ENCODE peak calls at places on chromosome 19, in nine cellular contexts. One of them, this sample, is unnamed.

GRCh38 chr19:3543150-3544053 is 4.4 kb downstream of the TEKTIP1 start:
- DNase-seq in Daoy: no peak
- DNase-seq in AG09319: no peak
- DNase-seq in NCI-H1048: no peak
- DNase-seq in body of pancreas: no peak
- DNase-seq in foreskin fibroblast: no peak
- DNase-seq in fibroblast of the aortic adventitia: no peak
- DNase-seq in neural crest cell: no peak
- DNase-seq in NCI-H774: no peak
- DNase-seq in this sample: no peak

GRCh38 chr19:18046066-18046718 is 38.2 kb downstream of the ARRDC2 start:
- DNase-seq in Daoy: peak; percentile 95
- DNase-seq in AG09319: no peak
- DNase-seq in NCI-H1048: no peak
- DNase-seq in body of pancreas: no peak
- DNase-seq in foreskin fibroblast: peak; percentile 84
- DNase-seq in fibroblast of the aortic adventitia: peak; percentile 65
- DNase-seq in neural crest cell: no peak
- DNase-seq in NCI-H774: no peak
- DNase-seq in this sample: peak; percentile 27

GRCh38 chr19:33686246-33686645 is 64.5 kb downstream of the CHST8 start:
- DNase-seq in Daoy: no peak
- DNase-seq in AG09319: no peak
- DNase-seq in NCI-H1048: no peak
- DNase-seq in body of pancreas: no peak
- DNase-seq in foreskin fibroblast: no peak
- DNase-seq in fibroblast of the aortic adventitia: no peak
- DNase-seq in neural crest cell: no peak
- DNase-seq in NCI-H774: no peak
- DNase-seq in this sample: peak; percentile 41

GRCh38 chr19:16153582-16154336 is 10.3 kb downstream of the HSH2D start:
- DNase-seq in Daoy: no peak
- DNase-seq in AG09319: no peak
- DNase-seq in NCI-H1048: no peak
- DNase-seq in body of pancreas: no peak
- DNase-seq in foreskin fibroblast: no peak
- DNase-seq in fibroblast of the aortic adventitia: no peak
- DNase-seq in neural crest cell: no peak
- DNase-seq in NCI-H774: no peak
- DNase-seq in this sample: no peak

GRCh38 chr19:46674416-46675178 is 13.6 kb upstream of the DACT3 start:
- DNase-seq in Daoy: peak; percentile 42
- DNase-seq in AG09319: no peak
- DNase-seq in NCI-H1048: peak; percentile 83
- DNase-seq in body of pancreas: no peak
- DNase-seq in foreskin fibroblast: no peak
- DNase-seq in fibroblast of the aortic adventitia: no peak
- DNase-seq in neural crest cell: no peak
- DNase-seq in NCI-H774: no peak
- DNase-seq in this sample: peak; percentile 69

GRCh38 chr19:711224-711623 is 2.5 kb downstream of the PALM start:
- DNase-seq in Daoy: no peak
- DNase-seq in AG09319: no peak
- DNase-seq in NCI-H1048: no peak
- DNase-seq in body of pancreas: no peak
- DNase-seq in foreskin fibroblast: no peak
- DNase-seq in fibroblast of the aortic adventitia: no peak
- DNase-seq in neural crest cell: no peak
- DNase-seq in NCI-H774: no peak
- DNase-seq in this sample: peak; percentile 63

GRCh38 chr19:53883231-53883661 is 1.2 kb downstream of the PRKCG start:
- DNase-seq in Daoy: no peak
- DNase-seq in AG09319: no peak
- DNase-seq in NCI-H1048: no peak
- DNase-seq in body of pancreas: no peak
- DNase-seq in foreskin fibroblast: no peak
- DNase-seq in fibroblast of the aortic adventitia: no peak
- DNase-seq in neural crest cell: no peak
- DNase-seq in NCI-H774: no peak
- DNase-seq in this sample: no peak

GRCh38 chr19:30225615-30226463 is 146.3 kb upstream of the ZNF536 start:
- DNase-seq in Daoy: peak; percentile 62
- DNase-seq in AG09319: no peak
- DNase-seq in NCI-H1048: no peak
- DNase-seq in body of pancreas: no peak
- DNase-seq in foreskin fibroblast: no peak
- DNase-seq in fibroblast of the aortic adventitia: no peak
- DNase-seq in neural crest cell: peak; percentile 6
- DNase-seq in NCI-H774: no peak
- DNase-seq in this sample: no peak

GRCh38 chr19:39937094-39937493 is 2.7 kb upstream of the FCGBP start:
- DNase-seq in Daoy: no peak
- DNase-seq in AG09319: no peak
- DNase-seq in NCI-H1048: no peak
- DNase-seq in body of pancreas: no peak
- DNase-seq in foreskin fibroblast: no peak
- DNase-seq in fibroblast of the aortic adventitia: no peak
- DNase-seq in neural crest cell: no peak
- DNase-seq in NCI-H774: no peak
- DNase-seq in this sample: no peak

GRCh38 chr19:42281175-42282035 is 12.4 kb downstream of the CIC start:
- DNase-seq in Daoy: peak; percentile 75
- DNase-seq in AG09319: no peak
- DNase-seq in NCI-H1048: peak; percentile 6
- DNase-seq in body of pancreas: peak; percentile 40
- DNase-seq in foreskin fibroblast: no peak
- DNase-seq in fibroblast of the aortic adventitia: peak; percentile 68
- DNase-seq in neural crest cell: peak; percentile 34
- DNase-seq in NCI-H774: no peak
- DNase-seq in this sample: peak; percentile 36

GRCh38 chr19:43526884-43527859 is at the start of gene ETHE1:
- DNase-seq in Daoy: peak; percentile 74
- DNase-seq in AG09319: no peak
- DNase-seq in NCI-H1048: peak; percentile 10
- DNase-seq in body of pancreas: peak; percentile 79
- DNase-seq in foreskin fibroblast: peak; percentile 58
- DNase-seq in fibroblast of the aortic adventitia: peak; percentile 48
- DNase-seq in neural crest cell: peak; percentile 76
- DNase-seq in NCI-H774: peak; percentile 60
- DNase-seq in this sample: peak; percentile 84

GRCh38 chr19:1004204-1004802 is 4.1 kb downstream of the GRIN3B start:
- DNase-seq in Daoy: no peak
- DNase-seq in AG09319: no peak
- DNase-seq in NCI-H1048: no peak
- DNase-seq in body of pancreas: no peak
- DNase-seq in foreskin fibroblast: no peak
- DNase-seq in fibroblast of the aortic adventitia: no peak
- DNase-seq in neural crest cell: no peak
- DNase-seq in NCI-H774: no peak
- DNase-seq in this sample: no peak

GRCh38 chr19:15452111-15453047 is 2.6 kb upstream of the WIZ start:
- DNase-seq in Daoy: peak; percentile 89
- DNase-seq in AG09319: peak; percentile 54
- DNase-seq in NCI-H1048: peak; percentile 59
- DNase-seq in body of pancreas: peak; percentile 86
- DNase-seq in foreskin fibroblast: peak; percentile 80
- DNase-seq in fibroblast of the aortic adventitia: peak; percentile 71
- DNase-seq in neural crest cell: peak; percentile 65
- DNase-seq in NCI-H774: peak; percentile 77
- DNase-seq in this sample: peak; percentile 40

GRCh38 chr19:9309974-9310446 is 372 bp upstream of the ZNF699 start:
- DNase-seq in Daoy: peak; percentile 93
- DNase-seq in AG09319: peak; percentile 68
- DNase-seq in NCI-H1048: peak; percentile 94
- DNase-seq in body of pancreas: peak; percentile 78
- DNase-seq in foreskin fibroblast: peak; percentile 83
- DNase-seq in fibroblast of the aortic adventitia: peak; percentile 92
- DNase-seq in neural crest cell: no peak
- DNase-seq in NCI-H774: peak; percentile 92
- DNase-seq in this sample: peak; percentile 97

GRCh38 chr19:4487572-4487971 is 15.5 kb downstream of the HDGFL2 start:
- DNase-seq in Daoy: no peak
- DNase-seq in AG09319: no peak
- DNase-seq in NCI-H1048: no peak
- DNase-seq in body of pancreas: no peak
- DNase-seq in foreskin fibroblast: no peak
- DNase-seq in fibroblast of the aortic adventitia: no peak
- DNase-seq in neural crest cell: no peak
- DNase-seq in NCI-H774: no peak
- DNase-seq in this sample: no peak

GRCh38 chr19:50719566-50719965 is at the start of gene SHANK1:
- DNase-seq in Daoy: no peak
- DNase-seq in AG09319: no peak
- DNase-seq in NCI-H1048: no peak
- DNase-seq in body of pancreas: no peak
- DNase-seq in foreskin fibroblast: no peak
- DNase-seq in fibroblast of the aortic adventitia: no peak
- DNase-seq in neural crest cell: no peak
- DNase-seq in NCI-H774: no peak
- DNase-seq in this sample: peak; percentile 33

GRCh38 chr19:16778796-16779411 is 50.3 kb upstream of the SIN3B start:
- DNase-seq in Daoy: peak; percentile 85
- DNase-seq in AG09319: peak; percentile 8
- DNase-seq in NCI-H1048: no peak
- DNase-seq in body of pancreas: no peak
- DNase-seq in foreskin fibroblast: peak; percentile 46
- DNase-seq in fibroblast of the aortic adventitia: peak; percentile 48
- DNase-seq in neural crest cell: peak; percentile 46
- DNase-seq in NCI-H774: no peak
- DNase-seq in this sample: peak; percentile 76

GRCh38 chr19:38799104-38799503 is 10.1 kb downstream of the LGALS7B start:
- DNase-seq in Daoy: no peak
- DNase-seq in AG09319: no peak
- DNase-seq in NCI-H1048: no peak
- DNase-seq in body of pancreas: no peak
- DNase-seq in foreskin fibroblast: no peak
- DNase-seq in fibroblast of the aortic adventitia: no peak
- DNase-seq in neural crest cell: no peak
- DNase-seq in NCI-H774: no peak
- DNase-seq in this sample: no peak

GRCh38 chr19:55877211-55877610 is 40.9 kb downstream of the NLRP4 start:
- DNase-seq in Daoy: no peak
- DNase-seq in AG09319: no peak
- DNase-seq in NCI-H1048: no peak
- DNase-seq in body of pancreas: no peak
- DNase-seq in foreskin fibroblast: no peak
- DNase-seq in fibroblast of the aortic adventitia: no peak
- DNase-seq in neural crest cell: no peak
- DNase-seq in NCI-H774: no peak
- DNase-seq in this sample: no peak

GRCh38 chr19:55720214-55720746 is 17.9 kb downstream of the NLRP9 start:
- DNase-seq in Daoy: no peak
- DNase-seq in AG09319: no peak
- DNase-seq in NCI-H1048: no peak
- DNase-seq in body of pancreas: no peak
- DNase-seq in foreskin fibroblast: no peak
- DNase-seq in fibroblast of the aortic adventitia: no peak
- DNase-seq in neural crest cell: no peak
- DNase-seq in NCI-H774: no peak
- DNase-seq in this sample: no peak

GRCh38 chr19:8209965-8210659 is 942 bp downstream of the CERS4 start:
- DNase-seq in Daoy: no peak
- DNase-seq in AG09319: no peak
- DNase-seq in NCI-H1048: no peak
- DNase-seq in body of pancreas: no peak
- DNase-seq in foreskin fibroblast: no peak
- DNase-seq in fibroblast of the aortic adventitia: no peak
- DNase-seq in neural crest cell: peak; percentile 27
- DNase-seq in NCI-H774: no peak
- DNase-seq in this sample: peak; percentile 53

GRCh38 chr19:308471-309205 is 17.4 kb upstream of the PLPP2 start:
- DNase-seq in Daoy: no peak
- DNase-seq in AG09319: no peak
- DNase-seq in NCI-H1048: no peak
- DNase-seq in body of pancreas: no peak
- DNase-seq in foreskin fibroblast: no peak
- DNase-seq in fibroblast of the aortic adventitia: no peak
- DNase-seq in neural crest cell: no peak
- DNase-seq in NCI-H774: no peak
- DNase-seq in this sample: no peak